ENCODE peak calls at places on chromosome 7, in five cellular contexts. R is central memory CD4-positive, alpha-beta T cell; W is neural crest cell; Y is Kasumi-1; L is hepatic stellate cell. M is an unnamed sample.

GRCh38 chr7:155948423-155948822 is 136.2 kb upstream of the SHH start:
- DNase-seq in L (no peak), Y (no peak), W (no peak), R (no peak), M (no peak)

GRCh38 chr7:91127974-91128373 is 136.3 kb upstream of the FZD1 start:
- DNase-seq in R (no peak), L (no peak), Y (no peak), W (no peak), M (no peak)

GRCh38 chr7:47954231-47954911 is 6.1 kb upstream of the PKD1L1 start:
- DNase-seq in Y (no peak), W (no peak), L (no peak), R (no peak), M (no peak)

GRCh38 chr7:26398436-26399308 is 107.0 kb downstream of the SNX10 start:
- DNase-seq in W (peak), L (peak), R (no peak), Y (peak), M (no peak)

GRCh38 chr7:50315739-50316671 is 11.5 kb downstream of the IKZF1 start:
- DNase-seq in R (no peak), L (no peak), Y (peak), W (no peak), M (no peak)

GRCh38 chr7:111796671-111797070 is 234.4 kb upstream of the IMMP2L start:
- DNase-seq in Y (no peak), L (no peak), W (peak), R (no peak), M (no peak)

GRCh38 chr7:156120552-156120951 is 308.3 kb upstream of the SHH start:
- DNase-seq in R (no peak), L (no peak), Y (no peak), W (no peak), M (no peak)

GRCh38 chr7:54664235-54665228 is 94.5 kb downstream of the SEC61G start:
- DNase-seq in W (peak), L (peak), Y (no peak), R (no peak), M (peak)

GRCh38 chr7:135736586-135737305 is 8.8 kb upstream of the SLC13A4 start:
- DNase-seq in R (no peak), Y (no peak), W (no peak), L (no peak), M (no peak)

M was measured in stimulated activated CD4-positive, alpha-beta T cell treated with anti-CD3 and anti-CD28 coated beads, TNF-alpha, amount 100 ng/mL, for 48 hours.